ENCODE peak calls at places on chromosomes 16 and 17, in four cellular contexts. V, U, T and C are unnamed samples.

GRCh38 chr17:4518901-4519300 is 20.2 kb downstream of the SPNS2 start:
- DNase-seq in T (no peak), U (no peak), V (no peak), C (no peak)

GRCh38 chr16:46691720-46692119 is 2.3 kb downstream of the ORC6 start:
- DNase-seq in T (no peak), U (no peak), V (no peak), C (no peak)

GRCh38 chr17:58398574-58399266 is 18.6 kb downstream of the RNF43 start:
- DNase-seq in U (no peak), V (no peak), T (no peak), C (no peak)

GRCh38 chr17:1108560-1108809 is 71.3 kb downstream of the ABR start:
- DNase-seq in T (no peak), U (no peak), V (no peak), C (no peak)

GRCh38 chr16:28202147-28202746 is 9.5 kb downstream of the XPO6 start:
- DNase-seq in V (no peak), U (no peak), T (no peak), C (no peak)

GRCh38 chr17:62652251-62653001 is 25.0 kb downstream of the MRC2 start:
- DNase-seq in U (peak; percentile 85), T (peak; percentile 83), V (peak; percentile 15), C (no peak)

GRCh38 chr16:9123871-9124270 is 32.4 kb downstream of the HAPSTR1 start:
- DNase-seq in U (no peak), V (no peak), T (no peak), C (no peak)

GRCh38 chr17:37802712-37803416 is 58.0 kb upstream of the HNF1B start:
- DNase-seq in U (peak; percentile 89), T (peak; percentile 74), V (no peak), C (no peak)

GRCh38 chr17:74864866-74865395 is 5.2 kb upstream of the GRIN2C start:
- DNase-seq in V (peak; percentile 63), U (peak; percentile 82), T (peak; percentile 52), C (peak; percentile 87)

GRCh38 chr17:64129765-64130558 is at the start of gene ERN1:
- DNase-seq in T (peak; percentile 87), V (peak; percentile 84), U (peak; percentile 96), C (peak; percentile 79)

GRCh38 chr17:77087650-77088454 is 52.9 kb upstream of the SEC14L1 start:
- DNase-seq in T (no peak), U (no peak), V (no peak), C (no peak)

GRCh38 chr17:7426203-7426863 is 917 bp downstream of the SPEM2 start:
- DNase-seq in T (no peak), V (no peak), U (no peak), C (no peak)

GRCh38 chr17:14011740-14012405 is 57.4 kb upstream of the COX10 start:
- DNase-seq in U (no peak), V (no peak), T (no peak), C (no peak)

GRCh38 chr17:3944485-3945388 is 19.5 kb downstream of the ATP2A3 start:
- DNase-seq in U (peak; percentile 97), V (no peak), T (no peak), C (peak; percentile 51)

GRCh38 chr17:65027305-65027704 is 29.2 kb downstream of the GNA13 start:
- DNase-seq in V (peak; percentile 40), T (peak; percentile 77), U (peak; percentile 45), C (no peak)

GRCh38 chr16:49452568-49452967 is 79.0 kb downstream of the C16orf78 start:
- DNase-seq in T (no peak), U (no peak), V (no peak), C (no peak)

GRCh38 chr17:75758131-75758905 is 6.7 kb downstream of the GALK1 start:
- DNase-seq in V (no peak), U (no peak), T (no peak), C (no peak)

GRCh38 chr17:80795090-80795609 is 196.5 kb upstream of the CHMP6 start:
- DNase-seq in V (no peak), U (no peak), T (no peak), C (no peak)

GRCh38 chr17:11028349-11028748 is 190.5 kb upstream of the PIRT start:
- DNase-seq in U (no peak), T (no peak), V (no peak), C (no peak)

GRCh38 chr17:67544364-67544763 is 167.3 kb downstream of the PITPNC1 start:
- DNase-seq in U (no peak), V (no peak), T (no peak), C (no peak)